ENCODE peak calls at places on chromosomes 7 and 10, in six cellular contexts. One of them, this sample, is unnamed.

GRCh38 chr7:80884511-80885195 is 34.2 kb downstream of the SEMA3C start:
- DNase-seq in ACHN: no peak
- DNase-seq in A549: no peak
- DNase-seq in NCI-H345: no peak
- DNase-seq in LoVo: peak
- DNase-seq in immature natural killer cell: no peak
- DNase-seq in this sample: no peak

GRCh38 chr10:110620108-110620719 is 23.9 kb upstream of the RBM20 start:
- DNase-seq in ACHN: no peak
- DNase-seq in LoVo: no peak
- DNase-seq in immature natural killer cell: no peak
- DNase-seq in NCI-H345: no peak
- DNase-seq in A549: no peak
- DNase-seq in this sample: no peak

GRCh38 chr10:86286591-86287421 is 79.8 kb downstream of the GRID1 start:
- DNase-seq in ACHN: no peak
- DNase-seq in immature natural killer cell: no peak
- DNase-seq in A549: no peak
- DNase-seq in NCI-H345: peak
- DNase-seq in LoVo: no peak
- DNase-seq in this sample: no peak

GRCh38 chr7:47912332-47912731 is 35.9 kb downstream of the PKD1L1 start:
- DNase-seq in ACHN: no peak
- DNase-seq in A549: no peak
- DNase-seq in LoVo: no peak
- DNase-seq in NCI-H345: no peak
- DNase-seq in immature natural killer cell: no peak
- DNase-seq in this sample: no peak

GRCh38 chr10:103231047-103231551 is 14.6 kb upstream of the RPEL1 start:
- DNase-seq in LoVo: peak
- DNase-seq in A549: peak
- DNase-seq in immature natural killer cell: no peak
- DNase-seq in NCI-H345: no peak
- DNase-seq in ACHN: peak
- DNase-seq in this sample: no peak

GRCh38 chr10:92844746-92845145 is 3.6 kb upstream of the EXOC6 start:
- DNase-seq in LoVo: no peak
- DNase-seq in NCI-H345: no peak
- DNase-seq in immature natural killer cell: no peak
- DNase-seq in A549: no peak
- DNase-seq in ACHN: no peak
- DNase-seq in this sample: no peak

GRCh38 chr7:29610031-29610490 is 46.4 kb downstream of the PRR15 start:
- DNase-seq in immature natural killer cell: no peak
- DNase-seq in A549: no peak
- DNase-seq in ACHN: no peak
- DNase-seq in NCI-H345: no peak
- DNase-seq in LoVo: no peak
- DNase-seq in this sample: no peak

GRCh38 chr7:107785926-107786325 is 17.1 kb downstream of the SLC26A3 start:
- DNase-seq in NCI-H345: no peak
- DNase-seq in A549: no peak
- DNase-seq in LoVo: no peak
- DNase-seq in ACHN: no peak
- DNase-seq in immature natural killer cell: no peak
- DNase-seq in this sample: no peak

GRCh38 chr10:99656199-99657064 is 2.9 kb upstream of the ENTPD7 start:
- DNase-seq in ACHN: no peak
- DNase-seq in LoVo: no peak
- DNase-seq in immature natural killer cell: no peak
- DNase-seq in A549: no peak
- DNase-seq in NCI-H345: no peak
- DNase-seq in this sample: no peak

GRCh38 chr7:150417863-150418262 is 32.6 kb upstream of the GIMAP8 start:
- DNase-seq in LoVo: no peak
- DNase-seq in ACHN: no peak
- DNase-seq in A549: no peak
- DNase-seq in immature natural killer cell: no peak
- DNase-seq in NCI-H345: no peak
- DNase-seq in this sample: no peak

GRCh38 chr10:6918305-6918704 is 338.2 kb upstream of the PRKCQ start:
- DNase-seq in ACHN: no peak
- DNase-seq in LoVo: no peak
- DNase-seq in A549: no peak
- DNase-seq in immature natural killer cell: peak
- DNase-seq in NCI-H345: no peak
- DNase-seq in this sample: peak

GRCh38 chr10:76129213-76129612 is 697.8 kb downstream of the LRMDA start:
- DNase-seq in A549: no peak
- DNase-seq in LoVo: no peak
- DNase-seq in ACHN: no peak
- DNase-seq in NCI-H345: no peak
- DNase-seq in immature natural killer cell: no peak
- DNase-seq in this sample: no peak

GRCh38 chr7:28488061-28488791 is 75.9 kb downstream of the CREB5 start:
- DNase-seq in ACHN: no peak
- DNase-seq in NCI-H345: peak
- DNase-seq in LoVo: no peak
- DNase-seq in A549: no peak
- DNase-seq in immature natural killer cell: no peak
- DNase-seq in this sample: no peak

GRCh38 chr10:3476186-3476585 is 303.6 kb upstream of the PITRM1 start:
- DNase-seq in ACHN: peak
- DNase-seq in A549: no peak
- DNase-seq in LoVo: no peak
- DNase-seq in immature natural killer cell: no peak
- DNase-seq in NCI-H345: no peak
- DNase-seq in this sample: no peak

GRCh38 chr10:93461807-93462178 is 20.3 kb downstream of the MYOF start:
- DNase-seq in ACHN: peak
- DNase-seq in immature natural killer cell: no peak
- DNase-seq in LoVo: peak
- DNase-seq in NCI-H345: peak
- DNase-seq in A549: no peak
- DNase-seq in this sample: no peak

GRCh38 chr10:110629680-110630191 is 14.4 kb upstream of the RBM20 start:
- DNase-seq in immature natural killer cell: no peak
- DNase-seq in ACHN: no peak
- DNase-seq in NCI-H345: peak
- DNase-seq in LoVo: peak
- DNase-seq in A549: no peak
- DNase-seq in this sample: no peak

GRCh38 chr7:107938448-107939250 is 47.7 kb downstream of the DLD start:
- DNase-seq in LoVo: no peak
- DNase-seq in NCI-H345: no peak
- DNase-seq in A549: no peak
- DNase-seq in immature natural killer cell: no peak
- DNase-seq in ACHN: no peak
- DNase-seq in this sample: no peak

GRCh38 chr7:96182424-96183158 is 139.3 kb downstream of the SLC25A13 start:
- DNase-seq in LoVo: no peak
- DNase-seq in A549: no peak
- DNase-seq in ACHN: no peak
- DNase-seq in NCI-H345: no peak
- DNase-seq in immature natural killer cell: no peak
- DNase-seq in this sample: no peak